ENCODE peak calls at places on chromosomes 6 and 20, in six cellular contexts. One of them, this sample, is unnamed.

GRCh38 chr6:137879885-137880430 is 12.9 kb downstream of the TNFAIP3 start:
- DNase-seq in HepG2: no peak
- DNase-seq in H1: no peak
- DNase-seq in GM12892: no peak
- DNase-seq in SK-N-SH: no peak
- DNase-seq in GM12878: no peak
- DNase-seq in this sample: no peak

GRCh38 chr20:46713957-46714834 is 4.7 kb downstream of the SLC2A10 start:
- DNase-seq in HepG2: no peak
- DNase-seq in H1: no peak
- DNase-seq in GM12892: no peak
- DNase-seq in SK-N-SH: no peak
- DNase-seq in GM12878: no peak
- DNase-seq in this sample: no peak

GRCh38 chr20:47262008-47262364 is 94.5 kb downstream of the ZMYND8 start:
- DNase-seq in HepG2: no peak
- DNase-seq in H1: no peak
- DNase-seq in GM12892: no peak
- DNase-seq in SK-N-SH: no peak
- DNase-seq in GM12878: peak
- DNase-seq in this sample: no peak

GRCh38 chr20:22449115-22449973 is 135.0 kb downstream of the FOXA2 start:
- DNase-seq in HepG2: no peak
- DNase-seq in H1: no peak
- DNase-seq in GM12892: no peak
- DNase-seq in SK-N-SH: no peak
- DNase-seq in GM12878: no peak
- DNase-seq in this sample: no peak

GRCh38 chr6:26575494-26575939 is 21.2 kb upstream of the ABT1 start:
- DNase-seq in HepG2: no peak
- DNase-seq in H1: no peak
- DNase-seq in GM12892: no peak
- DNase-seq in SK-N-SH: no peak
- DNase-seq in GM12878: no peak
- DNase-seq in this sample: no peak

GRCh38 chr20:59933296-59933848 is at the start of gene SYCP2:
- DNase-seq in HepG2: no peak
- DNase-seq in H1: no peak
- DNase-seq in GM12892: no peak
- DNase-seq in SK-N-SH: peak
- DNase-seq in GM12878: no peak
- DNase-seq in this sample: no peak

GRCh38 chr20:38258545-38259223 is 1.9 kb downstream of the KIAA1755 start:
- DNase-seq in HepG2: no peak
- DNase-seq in H1: no peak
- DNase-seq in GM12892: no peak
- DNase-seq in SK-N-SH: no peak
- DNase-seq in GM12878: no peak
- DNase-seq in this sample: no peak

GRCh38 chr20:30168800-30169138 is 1088.7 kb upstream of the DEFB115 start:
- DNase-seq in HepG2: no peak
- DNase-seq in H1: no peak
- DNase-seq in GM12892: no peak
- DNase-seq in SK-N-SH: peak
- DNase-seq in GM12878: no peak
- DNase-seq in this sample: no peak

GRCh38 chr6:2448826-2449571 is 203.6 kb upstream of the GMDS start:
- DNase-seq in HepG2: peak
- DNase-seq in H1: no peak
- DNase-seq in GM12892: no peak
- DNase-seq in SK-N-SH: peak
- DNase-seq in GM12878: no peak
- DNase-seq in this sample: peak

GRCh38 chr6:25537349-25538018 is 114.5 kb upstream of the SCGN start:
- DNase-seq in HepG2: no peak
- DNase-seq in H1: no peak
- DNase-seq in GM12892: no peak
- DNase-seq in SK-N-SH: no peak
- DNase-seq in GM12878: no peak
- DNase-seq in this sample: no peak

GRCh38 chr20:53512076-53512475 is 81.6 kb downstream of the ZNF217 start:
- DNase-seq in HepG2: no peak
- DNase-seq in H1: no peak
- DNase-seq in GM12892: no peak
- DNase-seq in SK-N-SH: no peak
- DNase-seq in GM12878: no peak
- DNase-seq in this sample: no peak
- TF ChIP-seq TAF1 in HepG2: no peak
- TF ChIP-seq TAF1 in H1: no peak
- TF ChIP-seq TAF1 in GM12892: no peak
- TF ChIP-seq TAF1 in SK-N-SH: no peak
- TF ChIP-seq TAF1 in GM12878: no peak
- TF ChIP-seq TAF1 in this sample: no peak

DNA sequence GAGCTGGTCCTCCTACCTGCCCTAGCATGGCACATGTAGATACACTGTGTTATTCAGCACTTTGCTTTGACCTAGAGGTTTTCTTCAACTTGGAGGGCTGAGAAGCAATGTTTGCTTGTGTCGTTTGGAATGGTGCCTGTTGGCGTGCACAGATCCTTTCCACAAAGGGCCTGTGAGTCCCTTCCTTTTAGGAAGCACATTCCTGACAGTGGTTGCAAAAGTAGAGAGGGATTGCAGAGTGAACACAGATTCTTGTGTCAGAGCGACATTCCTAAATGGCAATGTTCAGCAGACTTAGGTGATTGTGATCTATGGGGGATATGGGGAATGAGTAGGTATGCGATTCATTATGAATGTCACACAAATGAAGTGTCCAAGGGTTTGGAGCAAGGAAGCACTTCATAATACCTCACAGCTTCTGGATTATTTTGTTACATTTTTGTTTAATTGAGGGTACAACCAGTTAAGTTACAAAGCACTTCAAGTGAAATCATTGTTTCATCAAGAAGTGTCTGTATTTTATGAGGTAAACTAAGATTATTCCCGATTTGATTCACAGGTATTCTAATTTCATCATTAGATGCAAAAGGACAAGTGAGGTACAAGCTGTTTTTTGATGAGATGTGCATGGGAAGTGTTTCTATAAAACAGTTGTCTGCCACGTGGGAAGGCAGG is 711 bp upstream of the RNF144B start:
- DNase-seq in HepG2: peak
- DNase-seq in H1: no peak
- DNase-seq in GM12892: no peak
- DNase-seq in SK-N-SH: no peak
- DNase-seq in GM12878: no peak
- DNase-seq in this sample: no peak
- TF ChIP-seq POLR2AphosphoS5 in HepG2: no peak
- TF ChIP-seq POLR2AphosphoS5 in H1: no peak
- TF ChIP-seq POLR2AphosphoS5 in GM12892: no peak
- TF ChIP-seq POLR2AphosphoS5 in SK-N-SH: no peak
- TF ChIP-seq POLR2AphosphoS5 in GM12878: no peak
- TF ChIP-seq POLR2AphosphoS5 in this sample: no peak

DNA sequence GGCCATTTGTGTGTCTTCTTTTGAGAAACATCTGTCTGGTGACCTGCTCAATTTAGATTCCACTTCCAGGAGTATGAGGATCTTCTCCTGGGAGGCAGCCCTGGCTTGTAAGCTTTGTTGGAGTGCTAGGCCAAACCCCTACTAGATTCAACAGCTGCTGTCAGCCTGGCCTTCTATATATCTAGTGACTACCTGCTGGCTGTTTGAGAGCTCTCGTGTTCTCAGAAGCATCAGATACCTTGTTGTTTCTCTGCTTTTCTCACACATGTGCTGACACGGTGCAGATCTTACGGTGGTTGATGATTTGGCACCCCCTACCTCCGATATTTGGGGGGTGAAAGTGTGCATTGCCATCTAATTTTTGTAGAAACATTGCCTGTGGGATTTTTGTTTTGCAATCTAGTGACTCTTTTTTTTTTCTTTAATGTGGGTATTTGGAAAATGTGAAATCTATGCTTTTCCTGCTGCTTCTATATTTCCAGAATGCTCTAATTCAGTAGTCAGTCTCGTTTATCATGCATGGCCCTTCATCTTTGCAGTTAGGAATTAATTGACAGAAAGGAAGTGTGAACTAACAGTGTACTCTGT is 4.7 kb downstream of the CCN2 start:
- DNase-seq in HepG2: peak
- DNase-seq in H1: no peak
- DNase-seq in GM12892: no peak
- DNase-seq in SK-N-SH: no peak
- DNase-seq in GM12878: no peak
- DNase-seq in this sample: no peak
- TF ChIP-seq TAF1 in HepG2: no peak
- TF ChIP-seq TAF1 in H1: no peak
- TF ChIP-seq TAF1 in GM12892: no peak
- TF ChIP-seq TAF1 in SK-N-SH: no peak
- TF ChIP-seq TAF1 in GM12878: no peak
- TF ChIP-seq TAF1 in this sample: no peak

GRCh38 chr6:15522856-15523529 is 139.8 kb downstream of the DTNBP1 start:
- DNase-seq in HepG2: no peak
- DNase-seq in H1: no peak
- DNase-seq in GM12892: no peak
- DNase-seq in SK-N-SH: no peak
- DNase-seq in GM12878: no peak
- DNase-seq in this sample: no peak

GRCh38 chr6:15523679-15524630 is 138.9 kb downstream of the DTNBP1 start:
- DNase-seq in HepG2: no peak
- DNase-seq in H1: peak
- DNase-seq in GM12892: no peak
- DNase-seq in SK-N-SH: no peak
- DNase-seq in GM12878: no peak
- DNase-seq in this sample: no peak

GRCh38 chr6:15526129-15526764 is 136.6 kb downstream of the DTNBP1 start:
- DNase-seq in HepG2: peak
- DNase-seq in H1: peak
- DNase-seq in GM12892: no peak
- DNase-seq in SK-N-SH: no peak
- DNase-seq in GM12878: peak
- DNase-seq in this sample: no peak

GRCh38 chr6:15522427-15522826 is 140.4 kb downstream of the DTNBP1 start:
- DNase-seq in HepG2: no peak
- DNase-seq in H1: no peak
- DNase-seq in GM12892: no peak
- DNase-seq in SK-N-SH: no peak
- DNase-seq in GM12878: no peak
- DNase-seq in this sample: no peak

GRCh38 chr6:15524736-15525401 is 138.0 kb downstream of the DTNBP1 start:
- DNase-seq in HepG2: no peak
- DNase-seq in H1: no peak
- DNase-seq in GM12892: no peak
- DNase-seq in SK-N-SH: no peak
- DNase-seq in GM12878: no peak
- DNase-seq in this sample: no peak
- TF ChIP-seq POLR2AphosphoS5 in HepG2: no peak
- TF ChIP-seq POLR2AphosphoS5 in H1: no peak
- TF ChIP-seq POLR2AphosphoS5 in GM12892: no peak
- TF ChIP-seq POLR2AphosphoS5 in SK-N-SH: no peak
- TF ChIP-seq POLR2AphosphoS5 in GM12878: no peak
- TF ChIP-seq POLR2AphosphoS5 in this sample: no peak

GRCh38 chr6:136315594-136315993 is 25.9 kb upstream of the BCLAF1 start:
- DNase-seq in HepG2: no peak
- DNase-seq in H1: no peak
- DNase-seq in GM12892: no peak
- DNase-seq in SK-N-SH: no peak
- DNase-seq in GM12878: no peak
- DNase-seq in this sample: no peak

GRCh38 chr6:136317023-136317649 is 27.5 kb upstream of the BCLAF1 start:
- DNase-seq in HepG2: peak
- DNase-seq in H1: no peak
- DNase-seq in GM12892: no peak
- DNase-seq in SK-N-SH: peak
- DNase-seq in GM12878: peak
- DNase-seq in this sample: peak

GRCh38 chr6:136309171-136309570 is 19.5 kb upstream of the BCLAF1 start:
- DNase-seq in HepG2: no peak
- DNase-seq in H1: no peak
- DNase-seq in GM12892: no peak
- DNase-seq in SK-N-SH: no peak
- DNase-seq in GM12878: no peak
- DNase-seq in this sample: no peak

GRCh38 chr6:136309729-136310311 is 20.2 kb upstream of the BCLAF1 start:
- DNase-seq in HepG2: no peak
- DNase-seq in H1: no peak
- DNase-seq in GM12892: no peak
- DNase-seq in SK-N-SH: no peak
- DNase-seq in GM12878: no peak
- DNase-seq in this sample: no peak

GRCh38 chr6:136312975-136313374 is 23.3 kb upstream of the BCLAF1 start:
- DNase-seq in HepG2: no peak
- DNase-seq in H1: no peak
- DNase-seq in GM12892: no peak
- DNase-seq in SK-N-SH: no peak
- DNase-seq in GM12878: no peak
- DNase-seq in this sample: no peak
- TF ChIP-seq TAF1 in HepG2: no peak
- TF ChIP-seq TAF1 in H1: no peak
- TF ChIP-seq TAF1 in GM12892: no peak
- TF ChIP-seq TAF1 in SK-N-SH: no peak
- TF ChIP-seq TAF1 in GM12878: no peak
- TF ChIP-seq TAF1 in this sample: no peak

GRCh38 chr6:110653381-110653780 is 161.9 kb downstream of the CDK19 start:
- DNase-seq in HepG2: no peak
- DNase-seq in H1: no peak
- DNase-seq in GM12892: no peak
- DNase-seq in SK-N-SH: peak
- DNase-seq in GM12878: no peak
- DNase-seq in this sample: no peak

GRCh38 chr6:110658621-110659211 is 156.6 kb downstream of the CDK19 start:
- DNase-seq in HepG2: no peak
- DNase-seq in H1: no peak
- DNase-seq in GM12892: no peak
- DNase-seq in SK-N-SH: no peak
- DNase-seq in GM12878: no peak
- DNase-seq in this sample: no peak

GRCh38 chr6:110654096-110654820 is 161.0 kb downstream of the CDK19 start:
- DNase-seq in HepG2: peak
- DNase-seq in H1: no peak
- DNase-seq in GM12892: no peak
- DNase-seq in SK-N-SH: no peak
- DNase-seq in GM12878: no peak
- DNase-seq in this sample: no peak

GRCh38 chr6:110660066-110660655 is 155.1 kb downstream of the CDK19 start:
- DNase-seq in HepG2: no peak
- DNase-seq in H1: no peak
- DNase-seq in GM12892: no peak
- DNase-seq in SK-N-SH: no peak
- DNase-seq in GM12878: no peak
- DNase-seq in this sample: no peak

DNA sequence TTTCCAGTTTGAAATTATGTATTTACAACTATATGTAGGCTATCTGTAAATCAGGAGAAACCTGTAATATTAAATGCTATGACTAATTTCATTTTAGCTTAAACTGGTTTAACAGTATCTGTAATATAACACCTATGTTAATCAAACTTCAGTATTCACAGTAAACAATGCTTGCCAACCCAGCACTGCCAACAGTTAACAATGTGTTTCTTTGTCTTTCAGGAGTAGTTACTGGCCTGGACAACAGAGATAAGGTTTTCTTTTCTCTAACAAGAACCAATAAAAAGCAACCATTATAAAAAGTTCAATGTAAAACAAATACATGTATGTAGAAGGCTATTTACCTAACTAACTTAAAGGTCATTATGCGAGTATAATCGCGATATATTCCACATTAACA is 158.8 kb downstream of the CDK19 start:
- DNase-seq in HepG2: peak
- DNase-seq in H1: no peak
- DNase-seq in GM12892: no peak
- DNase-seq in SK-N-SH: no peak
- DNase-seq in GM12878: no peak
- DNase-seq in this sample: no peak
- TF ChIP-seq POLR2AphosphoS5 in HepG2: no peak
- TF ChIP-seq POLR2AphosphoS5 in H1: no peak
- TF ChIP-seq POLR2AphosphoS5 in GM12892: no peak
- TF ChIP-seq POLR2AphosphoS5 in SK-N-SH: no peak
- TF ChIP-seq POLR2AphosphoS5 in GM12878: no peak
- TF ChIP-seq POLR2AphosphoS5 in this sample: no peak

This sample was measured in GM12891.